ENCODE peak calls at places on chromosomes 5 and 9, in seven cellular contexts. M, Y, Z, O, T, K and N are unnamed samples.

GRCh38 chr5:10036136-10036535 is 213.6 kb downstream of the ATPSCKMT start:
- DNase-seq in M (no peak), Y (peak; percentile 37), Z (no peak), O (no peak), T (no peak), K (peak; percentile 20), N (no peak)

GRCh38 chr5:6356578-6357164 is 21.7 kb downstream of the MED10 start:
- DNase-seq in M (no peak), Y (no peak), Z (no peak), O (no peak), T (no peak), K (no peak), N (no peak)

GRCh38 chr9:123929177-123929869 is 603 bp downstream of the DENND1A start:
- DNase-seq in M (no peak), Y (no peak), Z (peak; percentile 46), O (peak; percentile 38), T (no peak), K (no peak), N (peak; percentile 71)

GRCh38 chr5:103031607-103032006 is 88.3 kb downstream of the GIN1 start:
- DNase-seq in M (no peak), Y (no peak), Z (no peak), O (no peak), T (no peak), K (no peak), N (no peak)

GRCh38 chr9:137070906-137071275 is 534 bp upstream of the SAPCD2 start:
- DNase-seq in M (no peak), Y (no peak), Z (no peak), O (no peak), T (peak; percentile 96), K (no peak), N (no peak)

GRCh38 chr5:54756301-54756700 is 229.1 kb downstream of the ESM1 start:
- DNase-seq in M (no peak), Y (no peak), Z (no peak), O (no peak), T (no peak), K (no peak), N (no peak)

GRCh38 chr5:141050622-141051525 is at the start of gene PCDHB1:
- DNase-seq in M (no peak), Y (no peak), Z (no peak), O (no peak), T (no peak), K (no peak), N (no peak)

GRCh38 chr5:17216176-17216973 is 1.1 kb upstream of the BASP1 start:
- DNase-seq in M (no peak), Y (peak; percentile 86), Z (peak; percentile 50), O (peak; percentile 81), T (peak; percentile 83), K (peak; percentile 74), N (peak; percentile 49)

GRCh38 chr9:99184073-99184426 is 37.7 kb downstream of the ALG2 start:
- DNase-seq in M (no peak), Y (no peak), Z (no peak), O (peak; percentile 49), T (no peak), K (no peak), N (no peak)

GRCh38 chr5:470961-471749 is 28.2 kb downstream of the EXOC3 start:
- DNase-seq in M (no peak), Y (no peak), Z (no peak), O (no peak), T (no peak), K (no peak), N (no peak)

GRCh38 chr9:125995706-125996105 is 248.5 kb downstream of the PBX3 start:
- DNase-seq in M (no peak), Y (no peak), Z (no peak), O (no peak), T (no peak), K (no peak), N (no peak)

GRCh38 chr5:26572486-26572885 is 465.9 kb downstream of the CDH9 start:
- DNase-seq in M (no peak), Y (no peak), Z (no peak), O (no peak), T (peak; percentile 10), K (no peak), N (no peak)

GRCh38 chr9:108543251-108543768 is 312.5 kb downstream of the ACTL7B start:
- DNase-seq in M (no peak), Y (peak; percentile 24), Z (no peak), O (no peak), T (no peak), K (peak; percentile 37), N (no peak)

GRCh38 chr9:21778300-21778699 is 24.1 kb upstream of the MTAP start:
- DNase-seq in M (peak; percentile 28), Y (peak; percentile 74), Z (no peak), O (no peak), T (no peak), K (peak; percentile 56), N (no peak)

GRCh38 chr5:12023614-12024241 is 119.5 kb upstream of the CTNND2 start:
- DNase-seq in M (peak; percentile 4), Y (peak; percentile 38), Z (no peak), O (no peak), T (peak; percentile 74), K (peak; percentile 20), N (peak; percentile 13)

GRCh38 chr5:133316346-133317343 is 264.8 kb downstream of the HSPA4 start:
- DNase-seq in M (no peak), Y (no peak), Z (no peak), O (no peak), T (no peak), K (no peak), N (peak; percentile 27)

GRCh38 chr5:42274913-42275312 is 148.3 kb upstream of the GHR start:
- DNase-seq in M (no peak), Y (peak; percentile 2), Z (no peak), O (no peak), T (no peak), K (no peak), N (no peak)

GRCh38 chr9:129776938-129777768 is 24.3 kb upstream of the PTGES start:
- DNase-seq in M (peak; percentile 97), Y (peak; percentile 99), Z (peak; percentile 14), O (peak; percentile 98), T (peak; percentile 38), K (peak; percentile 98), N (peak; percentile 72)

GRCh38 chr5:110817437-110817836 is 78.6 kb downstream of the SLC25A46 start:
- DNase-seq in M (no peak), Y (peak; percentile 73), Z (no peak), O (no peak), T (no peak), K (no peak), N (no peak)

GRCh38 chr5:122151640-122152039 is 22.3 kb downstream of the ZNF474 start:
- DNase-seq in M (peak; percentile 71), Y (peak; percentile 73), Z (no peak), O (no peak), T (no peak), K (peak; percentile 78), N (no peak)

GRCh38 chr5:123206618-123207320 is 117.7 kb downstream of the PRDM6 start:
- DNase-seq in M (no peak), Y (peak; percentile 87), Z (no peak), O (no peak), T (no peak), K (no peak), N (no peak)

GRCh38 chr9:36163049-36163839 is 5.9 kb upstream of the CCIN start:
- DNase-seq in M (no peak), Y (peak; percentile 80), Z (no peak), O (peak; percentile 93), T (no peak), K (no peak), N (no peak)

GRCh38 chr9:129549684-129550083 is 71.2 kb downstream of the C9orf50 start:
- DNase-seq in M (no peak), Y (peak; percentile 51), Z (no peak), O (no peak), T (peak; percentile 27), K (no peak), N (no peak)

GRCh38 chr9:32483343-32483742 is 42.7 kb downstream of the RIGI start:
- DNase-seq in M (no peak), Y (no peak), Z (no peak), O (no peak), T (no peak), K (no peak), N (no peak)

GRCh38 chr5:76691470-76692273 is 24.3 kb upstream of the F2R start:
- DNase-seq in M (no peak), Y (peak; percentile 52), Z (no peak), O (no peak), T (no peak), K (peak; percentile 24), N (no peak)

GRCh38 chr9:126883636-126884035 is 23.2 kb downstream of the ZBTB34 start:
- DNase-seq in M (no peak), Y (no peak), Z (no peak), O (no peak), T (no peak), K (no peak), N (peak; percentile 12)

GRCh38 chr5:21711854-21712752 is 1141.0 kb downstream of the CDH12 start:
- DNase-seq in M (no peak), Y (no peak), Z (no peak), O (no peak), T (peak; percentile 22), K (no peak), N (no peak)

GRCh38 chr5:159928122-159928960 is 12.1 kb downstream of the ADRA1B start:
- DNase-seq in M (no peak), Y (peak; percentile 79), Z (no peak), O (peak; percentile 69), T (no peak), K (peak; percentile 67), N (no peak)